ENCODE peak calls at places on chromosomes 11 and 22, in eight cellular contexts. V is activated CD4-positive, alpha-beta T cell treated with anti-CD3 and anti-CD28 coated beads, Interleukin-2, amount 10 ng/mL, durations not matched to agents 7 days and 5 days; J is A549; O is T-helper 1 cell; E is ELR; Z is Calu3; H is activated T-helper 1 cell treated with anti-CD3 and anti-CD28 coated beads, Interleukin-2, amount 50 U/mL, for 16 hours; S is stimulated activated CD8-positive, alpha-beta memory T cell treated with anti-CD3 and anti-CD28 coated beads, Interleukin-2, amount 100 ng/mL, for 48 hours. L is an unnamed sample.

GRCh38 chr11:16976360-16976759 is 37.9 kb downstream of the PLEKHA7 start:
- DNase-seq in S (no peak), O (no peak), V (no peak), H (no peak), J (no peak), Z (no peak), E (no peak), L (no peak)

GRCh38 chr11:87372068-87372467 is 334.3 kb downstream of the TMEM135 start:
- DNase-seq in S (no peak), H (no peak), V (no peak), O (no peak), J (no peak), E (no peak), Z (no peak), L (no peak)

GRCh38 chr11:112024778-112025678 is at the start of gene DLAT:
- DNase-seq in Z (peak), H (peak), J (peak), E (peak), S (peak), O (peak), V (peak), L (peak)

GRCh38 chr11:115497303-115497702 is 6.9 kb downstream of the CADM1 start:
- DNase-seq in Z (no peak), S (no peak), E (no peak), J (no peak), H (no peak), O (no peak), V (no peak), L (no peak)

GRCh38 chr11:14357843-14358728 is 897 bp downstream of the RRAS2 start:
- DNase-seq in O (peak), J (peak), H (no peak), E (peak), V (peak), S (no peak), Z (peak), L (peak)

GRCh38 chr22:50706481-50707125 is 31.4 kb upstream of the ACR start:
- DNase-seq in E (no peak), Z (no peak), V (no peak), S (no peak), H (no peak), J (no peak), O (no peak), L (no peak)

GRCh38 chr22:44389181-44389580 is 76.4 kb upstream of the SHISAL1 start:
- DNase-seq in O (no peak), E (no peak), J (no peak), Z (no peak), H (no peak), S (no peak), V (no peak), L (no peak)

GRCh38 chr22:40817737-40818136 is 1.4 kb downstream of the SLC25A17 start:
- DNase-seq in Z (no peak), E (no peak), O (no peak), H (no peak), V (no peak), J (no peak), S (no peak), L (no peak)

L was measured in SW 1271.